ENCODE peak calls at places on chromosome 20, in four cellular contexts. One of them, this sample, is unnamed.

GRCh38 chr20:47796952-47797351 is 11.7 kb upstream of the SULF2 start:
- DNase-seq in cardiac fibroblast: no peak
- DNase-seq in memory B cell: no peak
- DNase-seq in thoracic aorta: no peak
- DNase-seq in this sample: no peak

GRCh38 chr20:50540620-50541605 is 30.7 kb downstream of the PTPN1 start:
- DNase-seq in cardiac fibroblast: peak
- DNase-seq in memory B cell: no peak
- DNase-seq in thoracic aorta: peak
- DNase-seq in this sample: peak

GRCh38 chr20:7459123-7459522 is 481.1 kb downstream of the HAO1 start:
- DNase-seq in cardiac fibroblast: peak
- DNase-seq in memory B cell: no peak
- DNase-seq in thoracic aorta: no peak
- DNase-seq in this sample: peak

GRCh38 chr20:62706857-62707256 is 1.8 kb upstream of the NTSR1 start:
- DNase-seq in cardiac fibroblast: no peak
- DNase-seq in memory B cell: no peak
- DNase-seq in thoracic aorta: no peak
- DNase-seq in this sample: no peak

GRCh38 chr20:286508-286907 is 4.0 kb downstream of the C20orf96 start:
- DNase-seq in cardiac fibroblast: no peak
- DNase-seq in memory B cell: no peak
- DNase-seq in thoracic aorta: no peak
- DNase-seq in this sample: no peak

GRCh38 chr20:22617160-22617559 is 32.8 kb upstream of the FOXA2 start:
- DNase-seq in cardiac fibroblast: no peak
- DNase-seq in memory B cell: no peak
- DNase-seq in thoracic aorta: no peak
- DNase-seq in this sample: no peak

GRCh38 chr20:23399568-23400241 is 21.6 kb downstream of the NAPB start:
- DNase-seq in cardiac fibroblast: peak
- DNase-seq in memory B cell: no peak
- DNase-seq in thoracic aorta: no peak
- DNase-seq in this sample: peak

GRCh38 chr20:44582321-44583025 is at the start of gene PKIG:
- DNase-seq in cardiac fibroblast: peak
- DNase-seq in memory B cell: no peak
- DNase-seq in thoracic aorta: no peak
- DNase-seq in this sample: peak

GRCh38 chr20:62774076-62774714 is 22.1 kb upstream of the MRGBP start:
- DNase-seq in cardiac fibroblast: no peak
- DNase-seq in memory B cell: no peak
- DNase-seq in thoracic aorta: no peak
- DNase-seq in this sample: no peak

GRCh38 chr20:15359056-15359455 is 1021.6 kb upstream of the FLRT3 start:
- DNase-seq in cardiac fibroblast: no peak
- DNase-seq in memory B cell: no peak
- DNase-seq in thoracic aorta: no peak
- DNase-seq in this sample: no peak

GRCh38 chr20:48209102-48209501 is 423.8 kb upstream of the SULF2 start:
- DNase-seq in cardiac fibroblast: no peak
- DNase-seq in memory B cell: no peak
- DNase-seq in thoracic aorta: no peak
- DNase-seq in this sample: no peak

GRCh38 chr20:49583669-49584417 is 15.9 kb upstream of the PTGIS start:
- DNase-seq in cardiac fibroblast: peak
- DNase-seq in memory B cell: no peak
- DNase-seq in thoracic aorta: no peak
- DNase-seq in this sample: peak

GRCh38 chr20:23228912-23229311 is 121.7 kb upstream of the NXT1 start:
- DNase-seq in cardiac fibroblast: peak
- DNase-seq in memory B cell: no peak
- DNase-seq in thoracic aorta: no peak
- DNase-seq in this sample: peak

GRCh38 chr20:58652606-58653303 is 1.7 kb downstream of the STX16 start:
- DNase-seq in cardiac fibroblast: no peak
- DNase-seq in memory B cell: no peak
- DNase-seq in thoracic aorta: no peak
- DNase-seq in this sample: peak

GRCh38 chr20:43988867-43989266 is 74.2 kb downstream of the TOX2 start:
- DNase-seq in cardiac fibroblast: no peak
- DNase-seq in memory B cell: no peak
- DNase-seq in thoracic aorta: no peak
- DNase-seq in this sample: no peak

GRCh38 chr20:21767739-21768223 is 62.3 kb downstream of the PAX1 start:
- DNase-seq in cardiac fibroblast: no peak
- DNase-seq in memory B cell: no peak
- DNase-seq in thoracic aorta: no peak
- DNase-seq in this sample: no peak

GRCh38 chr20:4633780-4634179 is 87.9 kb upstream of the PRND start:
- DNase-seq in cardiac fibroblast: peak
- DNase-seq in memory B cell: no peak
- DNase-seq in thoracic aorta: no peak
- DNase-seq in this sample: peak

GRCh38 chr20:35021063-35021462 is 65.4 kb downstream of the MYH7B start:
- DNase-seq in cardiac fibroblast: peak
- DNase-seq in memory B cell: no peak
- DNase-seq in thoracic aorta: no peak
- DNase-seq in this sample: no peak

GRCh38 chr20:10581823-10582222 is 92.0 kb downstream of the JAG1 start:
- DNase-seq in cardiac fibroblast: peak
- DNase-seq in memory B cell: no peak
- DNase-seq in thoracic aorta: no peak
- DNase-seq in this sample: peak